ENCODE peak calls at places on chromosomes 12 and 14, in seven cellular contexts. X is H1, B is SK-N-SH, Y is GM12892, U is K562, V is HepG2, N is GM12878. F is an unnamed sample.

GRCh38 chr12:63894132-63894531 is 49.6 kb downstream of the SRGAP1 start:
- DNase-seq in V (no peak), N (no peak), Y (no peak), B (no peak), X (no peak), U (no peak), F (no peak)

GRCh38 chr12:85874064-85874463 is at the start of gene NTS:
- DNase-seq in B (no peak), V (no peak), N (no peak), Y (no peak), U (no peak), X (no peak), F (no peak)

GRCh38 chr12:21413369-21414277 is 23.8 kb upstream of the PYROXD1 start:
- DNase-seq in B (no peak), U (peak), Y (no peak), N (no peak), V (peak), X (no peak), F (no peak)

GRCh38 chr12:54412786-54413185 is 6.3 kb downstream of the ITGA5 start:
- DNase-seq in X (peak), N (no peak), B (no peak), Y (no peak), V (no peak), U (no peak), F (no peak)

GRCh38 chr12:60101715-60102114 is 505.9 kb downstream of the SLC16A7 start:
- DNase-seq in N (no peak), X (no peak), B (no peak), V (no peak), Y (no peak), U (no peak), F (no peak)

GRCh38 chr12:6234214-6234613 is 34.0 kb downstream of the CD9 start:
- DNase-seq in Y (no peak), X (no peak), U (no peak), V (no peak), N (no peak), B (no peak), F (no peak)

GRCh38 chr12:2138871-2139308 is 86.1 kb downstream of the CACNA1C start:
- DNase-seq in X (no peak), B (no peak), V (no peak), Y (no peak), N (no peak), U (no peak), F (no peak)

GRCh38 chr12:54751493-54751892 is 102.8 kb upstream of the MUCL1 start:
- DNase-seq in U (no peak), X (no peak), Y (no peak), N (no peak), V (no peak), B (no peak), F (no peak)

GRCh38 chr12:69602954-69603353 is 7.8 kb downstream of the LRRC10 start:
- DNase-seq in B (no peak), X (no peak), U (no peak), Y (no peak), N (no peak), V (no peak), F (no peak)

GRCh38 chr14:93543766-93544165 is 113.0 kb downstream of the UNC79 start:
- DNase-seq in B (peak), U (no peak), Y (no peak), N (no peak), X (no peak), V (peak), F (no peak)

GRCh38 chr12:122022393-122023338 is 982 bp downstream of the BCL7A start:
- DNase-seq in X (peak), B (peak), V (no peak), U (peak), Y (no peak), N (no peak), F (no peak)

GRCh38 chr14:77830692-77831091 is 30.8 kb downstream of the ADCK1 start:
- DNase-seq in N (no peak), U (no peak), X (no peak), Y (no peak), B (no peak), V (peak), F (no peak)

GRCh38 chr12:21815306-21816062 is 41.0 kb upstream of the KCNJ8 start:
- DNase-seq in B (no peak), N (no peak), X (no peak), U (no peak), V (no peak), Y (no peak), F (no peak)

GRCh38 chr12:89373772-89374572 is 21.7 kb upstream of the DUSP6 start:
- DNase-seq in U (no peak), X (no peak), V (no peak), N (no peak), Y (no peak), B (no peak), F (no peak)

GRCh38 chr14:20956376-20956976 is 1.2 kb downstream of the RNASE2 start:
- DNase-seq in X (no peak), V (no peak), B (no peak), N (no peak), U (no peak), Y (no peak), F (no peak)

GRCh38 chr12:57218030-57218853 is 1.6 kb downstream of the NXPH4 start:
- DNase-seq in N (no peak), V (no peak), X (peak), B (peak), U (no peak), Y (no peak), F (no peak)
- TF ChIP-seq TAF1 in N (no peak), V (no peak), X (no peak), B (no peak), U (no peak), Y (no peak), F (no peak)

GRCh38 chr12:95214466-95214865 is 2.8 kb downstream of the FGD6 start:
- DNase-seq in U (no peak), V (no peak), N (no peak), Y (no peak), X (no peak), B (no peak), F (no peak)
- TF ChIP-seq TAF1 in U (no peak), V (no peak), N (no peak), Y (no peak), X (no peak), B (no peak), F (no peak)

GRCh38 chr14:95679995-95680735 is 6.1 kb upstream of the TCL1B start:
- DNase-seq in N (no peak), V (peak), Y (no peak), U (no peak), B (no peak), X (no peak), F (no peak)
- TF ChIP-seq TAF1 in N (no peak), V (no peak), Y (no peak), U (no peak), B (no peak), X (no peak), F (no peak)

DNA sequence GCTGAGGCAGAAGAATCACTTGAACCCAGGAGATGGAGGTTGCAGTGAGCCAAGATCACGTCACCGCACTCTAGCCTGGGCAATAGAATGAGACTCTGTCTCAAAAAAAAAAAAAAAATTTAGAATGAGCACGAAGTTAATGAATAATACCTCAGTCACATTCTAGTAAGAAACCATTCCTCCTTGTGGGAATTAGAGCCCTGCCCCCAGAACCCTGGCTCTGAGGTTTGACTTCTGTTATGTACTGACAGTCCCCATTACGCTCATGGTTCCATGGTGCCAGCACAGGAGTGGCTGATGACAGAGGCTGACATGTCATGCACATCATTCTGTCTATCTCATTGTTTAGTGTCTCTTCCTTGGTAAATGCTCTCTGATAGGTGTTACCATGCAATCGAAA is 132.6 kb upstream of the FGD4 start:
- DNase-seq in U (no peak), Y (no peak), V (no peak), X (no peak), B (no peak), N (no peak), F (no peak)
- TF ChIP-seq TAF1 in U (no peak), Y (no peak), V (no peak), X (no peak), B (no peak), N (no peak), F (no peak)

GRCh38 chr12:112792306-112792705 is 758 bp downstream of the RPH3A start:
- DNase-seq in V (no peak), B (peak), Y (no peak), U (no peak), N (no peak), X (no peak), F (no peak)
- TF ChIP-seq TAF1 in V (no peak), B (no peak), Y (no peak), U (no peak), N (no peak), X (no peak), F (no peak)

GRCh38 chr12:104930388-104931326 is 27.4 kb downstream of the SLC41A2 start:
- DNase-seq in V (peak), U (no peak), B (no peak), X (no peak), Y (peak), N (peak), F (peak)

GRCh38 chr12:104928036-104928770 is 29.9 kb downstream of the SLC41A2 start:
- DNase-seq in B (no peak), U (no peak), X (no peak), Y (no peak), N (no peak), V (no peak), F (no peak)

GRCh38 chr12:104933128-104933527 is 25.0 kb downstream of the SLC41A2 start:
- DNase-seq in U (no peak), N (no peak), B (no peak), V (no peak), X (no peak), Y (no peak), F (no peak)

GRCh38 chr12:104929368-104929767 is 28.7 kb downstream of the SLC41A2 start:
- DNase-seq in U (no peak), X (no peak), B (no peak), V (peak), N (no peak), Y (no peak), F (no peak)

GRCh38 chr12:104929926-104930325 is 28.2 kb downstream of the SLC41A2 start:
- DNase-seq in V (no peak), Y (no peak), N (no peak), B (no peak), U (no peak), X (no peak), F (no peak)
- TF ChIP-seq TAF1 in V (no peak), Y (no peak), N (no peak), B (no peak), U (no peak), X (no peak), F (no peak)

GRCh38 chr14:25055998-25056687 is 6.2 kb upstream of the STXBP6 start:
- DNase-seq in U (no peak), B (no peak), N (no peak), X (no peak), V (no peak), Y (no peak), F (no peak)
- TF ChIP-seq TAF1 in U (no peak), B (no peak), N (no peak), X (no peak), V (no peak), Y (no peak), F (no peak)

DNA sequence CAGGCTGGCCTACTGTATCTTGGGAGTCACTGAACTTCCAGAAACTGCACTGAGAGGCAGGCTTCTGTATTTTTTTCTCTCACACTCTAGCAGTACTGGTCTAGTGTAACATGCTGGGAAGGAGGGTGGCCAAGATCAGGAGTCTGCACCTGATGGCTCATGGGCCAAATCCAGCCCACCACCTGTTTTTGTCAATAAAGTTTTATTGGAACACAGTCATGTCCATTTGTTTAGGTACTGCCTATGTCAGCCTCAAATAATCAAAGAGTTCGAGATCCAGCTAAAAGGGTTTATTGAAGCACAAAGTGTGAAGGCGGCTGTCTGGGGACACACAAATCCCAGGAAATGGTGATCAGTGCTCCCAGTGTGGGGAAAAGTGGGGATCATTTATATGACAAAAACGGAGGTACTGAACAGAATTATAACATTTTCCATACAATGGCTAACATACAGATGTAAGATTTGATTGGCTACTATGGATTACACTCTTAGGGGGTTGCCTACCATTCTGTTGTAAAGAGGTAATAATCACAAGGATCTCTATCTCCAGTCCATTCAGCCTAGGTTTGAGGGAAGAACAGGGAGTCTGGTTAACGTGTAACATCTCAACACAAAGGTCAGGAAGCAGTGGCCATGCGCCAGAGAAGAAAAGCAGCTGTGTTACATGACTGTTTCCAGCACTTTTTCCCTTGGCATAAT is 12.9 kb downstream of the USP30 start:
- DNase-seq in N (no peak), X (peak), B (no peak), U (no peak), V (peak), Y (no peak), F (no peak)
- TF ChIP-seq TAF1 in N (no peak), X (no peak), B (no peak), U (no peak), V (no peak), Y (no peak), F (no peak)

DNA sequence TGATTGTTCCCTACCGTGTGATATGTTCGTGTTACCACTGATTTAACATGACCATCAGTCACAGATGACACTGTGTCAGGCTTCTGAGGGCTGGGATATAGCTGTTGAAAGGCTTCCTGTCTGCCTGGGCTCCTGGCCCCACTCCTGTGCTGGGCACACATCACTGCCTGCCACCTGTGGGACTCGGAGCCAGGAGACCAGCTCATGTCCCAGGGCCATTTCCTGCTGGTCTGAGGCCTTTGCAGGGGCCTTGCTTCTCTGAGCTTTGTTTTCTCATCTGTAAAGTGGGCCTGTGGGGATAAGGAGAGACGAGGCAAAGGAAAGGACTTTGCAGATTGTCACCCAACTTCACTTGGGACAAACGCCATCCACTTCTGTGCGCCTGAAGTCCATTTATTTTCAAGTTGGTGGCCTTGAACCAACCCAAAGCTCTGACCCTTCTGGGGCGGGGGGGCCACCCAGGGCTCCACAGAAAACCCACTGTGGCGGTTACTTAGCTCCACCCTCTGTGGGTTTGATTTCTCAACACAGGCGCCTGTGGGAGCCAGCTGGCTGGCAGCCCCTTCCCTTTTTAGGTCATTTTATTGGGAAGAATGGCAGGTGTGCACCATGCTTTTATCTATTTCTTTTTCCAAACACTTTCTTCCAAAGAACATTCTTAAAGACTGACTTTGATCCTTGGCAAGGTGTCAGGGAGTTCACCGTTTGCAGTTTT is 54.1 kb downstream of the BEGAIN start:
- DNase-seq in B (peak), V (no peak), X (no peak), Y (no peak), U (no peak), N (no peak), F (no peak)
- TF ChIP-seq TAF1 in B (no peak), V (no peak), X (no peak), Y (no peak), U (no peak), N (no peak), F (no peak)

GRCh38 chr14:94780536-94781404 is 10.9 kb upstream of the GSC start:
- DNase-seq in X (no peak), B (no peak), N (no peak), Y (no peak), V (no peak), U (no peak), F (no peak)
- TF ChIP-seq TAF1 in X (no peak), B (no peak), N (no peak), Y (no peak), V (no peak), U (no peak), F (no peak)

F was measured in GM12891.